ENCODE peak calls at places on chromosomes 1 and 21, in five cellular contexts. W is NT2/D1, V is mesendoderm, H is PC-3, U is aorta. O is an unnamed sample.
A peak's percentile ranks its signal among the peaks of the same experiment; 100 is the strongest.

GRCh38 chr1:81813691-81814090 is 13.0 kb downstream of the ADGRL2 start:
- DNase-seq in H (no peak), V (no peak), U (no peak), W (no peak), O (no peak)

GRCh38 chr1:165060285-165060793 is 296.2 kb downstream of the LMX1A start:
- DNase-seq in H (no peak), U (no peak), W (no peak), V (no peak), O (no peak)

GRCh38 chr1:32881871-32882850 is 4.1 kb upstream of the HPCA start:
- DNase-seq in H (no peak), V (no peak), W (no peak), U (no peak), O (no peak)

GRCh38 chr1:116769994-116770393 is 15.8 kb downstream of the CD2 start:
- DNase-seq in U (no peak), W (no peak), H (no peak), V (no peak), O (no peak)

GRCh38 chr1:158506369-158506987 is 34.5 kb downstream of the OR10R2 start:
- DNase-seq in V (peak; percentile 80), U (no peak), H (peak; percentile 32), W (peak; percentile 72), O (peak; percentile 71)

GRCh38 chr1:36471830-36472641 is 7.9 kb upstream of the MRPS15 start:
- DNase-seq in V (no peak), H (no peak), U (no peak), W (no peak), O (no peak)

GRCh38 chr1:153968000-153968363 is 280 bp downstream of the CREB3L4 start:
- DNase-seq in H (peak; percentile 52), V (no peak), W (no peak), U (peak; percentile 62), O (no peak)

GRCh38 chr1:154992721-154993571 is 440 bp upstream of the LENEP start:
- DNase-seq in W (no peak), U (peak; percentile 33), H (peak; percentile 46), V (peak; percentile 75), O (no peak)

GRCh38 chr1:119327436-119328155 is 41.0 kb upstream of the HAO2 start:
- DNase-seq in W (no peak), H (no peak), V (peak; percentile 78), U (peak; percentile 53), O (peak; percentile 55)

GRCh38 chr21:44695176-44695575 is 1.8 kb upstream of the KRTAP10-12 start:
- DNase-seq in H (no peak), U (no peak), V (no peak), W (no peak), O (no peak)

GRCh38 chr1:25737151-25737550 is 62.8 kb upstream of the SELENON start:
- DNase-seq in W (no peak), V (no peak), H (no peak), U (peak; percentile 56), O (no peak)

GRCh38 chr1:233543338-233544255 is 70.3 kb upstream of the KCNK1 start:
- DNase-seq in W (peak; percentile 52), H (peak; percentile 98), U (no peak), V (peak; percentile 88), O (peak; percentile 80)

GRCh38 chr1:22619252-22619651 is 17.2 kb upstream of the C1QA start:
- DNase-seq in V (no peak), W (no peak), H (no peak), U (no peak), O (no peak)

GRCh38 chr21:45612096-45613019 is 31.2 kb upstream of the PCBP3 start:
- DNase-seq in V (no peak), U (no peak), W (no peak), H (peak; percentile 82), O (no peak)

GRCh38 chr1:209803568-209803967 is 2.4 kb downstream of the IRF6 start:
- DNase-seq in H (no peak), W (no peak), V (no peak), U (no peak), O (no peak)

GRCh38 chr1:204096931-204097330 is 24.0 kb downstream of the SOX13 start:
- DNase-seq in U (no peak), W (no peak), H (no peak), V (no peak), O (no peak)

GRCh38 chr1:100325415-100326324 is 26.6 kb upstream of the CDC14A start:
- DNase-seq in H (peak; percentile 33), V (no peak), U (no peak), W (no peak), O (no peak)

GRCh38 chr1:91015794-91016550 is 5.9 kb downstream of the ZNF644 start:
- DNase-seq in H (peak; percentile 97), U (no peak), W (no peak), V (no peak), O (no peak)

GRCh38 chr1:47226121-47226977 is 5.7 kb downstream of the TAL1 start:
- DNase-seq in U (no peak), V (no peak), W (no peak), H (no peak), O (no peak)

GRCh38 chr1:226209307-226210059 is 14.0 kb upstream of the MIXL1 start:
- DNase-seq in V (no peak), W (no peak), H (no peak), U (no peak), O (no peak)

GRCh38 chr1:109617291-109617801 is 2.1 kb downstream of the GNAT2 start:
- DNase-seq in U (no peak), H (peak; percentile 48), W (peak; percentile 87), V (peak; percentile 95), O (peak; percentile 58)

GRCh38 chr1:174902531-174903099 is 97.1 kb upstream of the CACYBP start:
- DNase-seq in W (no peak), H (peak; percentile 2), U (no peak), V (no peak), O (no peak)

GRCh38 chr1:20100632-20101355 is 18.5 kb downstream of the PLA2G2D start:
- DNase-seq in V (peak; percentile 82), W (no peak), H (peak; percentile 77), U (peak; percentile 56), O (peak; percentile 61)

GRCh38 chr1:66535149-66535548 is 1.2 kb downstream of the SGIP1 start:
- DNase-seq in V (no peak), U (no peak), H (no peak), W (no peak), O (no peak)
- H3K4me3 ChIP-seq in V (no peak overlapping the region), U (peak overlapping the region; percentile 80), H (no peak overlapping the region), W (no peak overlapping the region), O (no peak overlapping the region)

DNA sequence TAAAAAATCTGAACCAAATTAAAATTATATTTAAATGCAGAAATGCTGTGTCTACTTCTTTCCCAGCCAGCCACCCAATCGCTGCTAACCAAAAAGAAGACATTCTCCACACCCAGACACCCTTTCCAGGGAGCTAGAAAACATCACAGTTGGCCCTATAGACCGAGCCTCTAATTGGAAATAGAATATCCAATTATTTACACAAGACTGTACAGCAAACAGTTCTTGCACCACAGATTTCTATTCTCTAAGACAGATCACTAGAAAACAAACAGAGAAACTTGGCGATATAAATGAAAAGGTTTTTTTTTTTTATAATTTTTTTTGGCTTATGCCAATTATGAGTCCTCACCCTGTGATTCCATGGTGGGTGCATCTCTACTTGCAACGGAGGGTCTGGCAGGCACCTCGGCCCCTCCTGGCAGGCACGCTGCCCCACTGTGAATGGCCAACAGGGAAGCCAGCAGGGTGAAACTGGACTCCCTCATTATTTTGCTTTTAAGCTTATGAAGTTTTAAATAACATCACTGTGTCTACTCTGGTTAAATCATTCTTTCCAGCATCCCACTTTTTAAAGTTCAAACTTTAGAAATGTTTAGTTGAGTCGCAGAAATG is 29.2 kb downstream of the BCAR3 start:
- DNase-seq in W (no peak), V (no peak), H (no peak), U (no peak), O (no peak)
- H3K4me1 ChIP-seq in W (no peaks in the 10 kb centered on the region), V (no peaks in the 10 kb centered on the region), H (no peaks in the 10 kb centered on the region), U (no peaks in the 10 kb centered on the region), O (no peaks in the 10 kb centered on the region)

GRCh38 chr1:236130372-236130771 is 12.0 kb upstream of the GPR137B start:
- DNase-seq in W (no peak), V (peak; percentile 26), U (no peak), H (no peak), O (no peak)
- H3K4me3 ChIP-seq in W (no peak overlapping the region), V (no peak overlapping the region), U (no peak overlapping the region), H (no peak overlapping the region), O (no peak overlapping the region)

DNA sequence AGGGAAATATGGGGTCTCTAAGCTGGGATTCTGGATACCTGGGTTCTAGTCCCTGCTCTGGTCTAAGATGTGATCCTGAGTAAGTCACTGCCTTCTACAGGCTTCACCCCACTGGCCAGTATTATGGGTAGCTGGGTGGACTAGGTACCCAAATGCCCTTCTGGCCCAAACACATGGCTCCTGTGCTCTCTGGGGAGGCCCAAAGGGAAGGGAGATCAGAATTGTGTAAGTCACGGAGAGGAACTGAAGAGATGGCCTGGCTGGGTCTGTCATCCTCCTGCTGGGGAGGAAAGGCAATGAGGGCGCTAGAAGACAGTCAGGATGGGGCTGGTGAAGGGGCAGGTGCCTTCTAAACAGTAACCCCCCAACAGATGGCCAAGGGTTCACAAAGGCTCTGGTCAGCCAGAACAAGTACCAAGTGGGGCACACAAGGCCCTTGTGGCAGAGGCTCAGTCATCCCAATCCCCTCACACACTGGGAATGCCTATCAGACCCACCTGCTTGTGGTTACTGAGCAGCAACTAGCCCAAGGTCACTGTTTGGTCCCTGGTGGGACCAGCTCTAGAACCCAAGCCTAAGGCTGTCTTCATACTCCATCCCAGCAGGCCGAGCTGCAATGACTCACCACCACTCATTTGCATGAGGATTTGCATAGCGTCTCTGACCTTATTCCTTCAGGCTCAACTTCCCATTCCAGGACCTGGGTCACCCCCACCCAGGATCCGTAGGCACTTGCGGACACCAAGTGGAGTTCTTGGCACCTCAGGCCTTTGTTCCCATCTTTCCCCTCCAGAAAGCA is 9.2 kb downstream of the MEF2D start:
- DNase-seq in H (no peak), U (no peak), V (peak; percentile 45), W (no peak), O (no peak)
- H3K4me1 ChIP-seq in H (peaks cover 21% of the 10 kb centered on the region), U (peaks cover 11% of the 10 kb centered on the region), V (peaks cover 29% of the 10 kb centered on the region), W (peaks cover 50% of the 10 kb centered on the region), O (peaks cover 86% of the 10 kb centered on the region)

DNA sequence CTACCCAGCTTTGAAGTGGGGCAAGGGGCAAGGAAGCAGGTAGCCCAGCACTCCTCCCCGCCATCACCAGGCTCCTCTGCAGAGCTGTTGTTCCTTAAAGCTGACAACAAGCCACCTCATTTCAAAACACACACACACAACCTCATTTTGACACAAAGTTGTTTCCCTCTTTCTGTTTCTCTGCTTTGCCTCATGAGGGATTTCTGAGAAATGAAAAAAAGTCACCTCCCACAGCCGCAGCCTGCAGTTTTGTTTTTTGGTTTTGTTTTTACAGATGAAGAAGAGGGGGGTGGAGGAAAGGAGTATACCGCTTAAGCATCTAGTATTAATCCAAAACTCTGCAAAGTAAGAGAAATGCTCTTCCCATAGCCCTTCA is 12.1 kb downstream of the MCL1 start:
- DNase-seq in V (no peak), H (no peak), W (no peak), U (no peak), O (no peak)
- H3K4me3 ChIP-seq in V (no peak overlapping the region), H (no peak overlapping the region), W (peak overlapping the region; percentile 9), U (peak overlapping the region; percentile 11), O (no peak overlapping the region)

DNA sequence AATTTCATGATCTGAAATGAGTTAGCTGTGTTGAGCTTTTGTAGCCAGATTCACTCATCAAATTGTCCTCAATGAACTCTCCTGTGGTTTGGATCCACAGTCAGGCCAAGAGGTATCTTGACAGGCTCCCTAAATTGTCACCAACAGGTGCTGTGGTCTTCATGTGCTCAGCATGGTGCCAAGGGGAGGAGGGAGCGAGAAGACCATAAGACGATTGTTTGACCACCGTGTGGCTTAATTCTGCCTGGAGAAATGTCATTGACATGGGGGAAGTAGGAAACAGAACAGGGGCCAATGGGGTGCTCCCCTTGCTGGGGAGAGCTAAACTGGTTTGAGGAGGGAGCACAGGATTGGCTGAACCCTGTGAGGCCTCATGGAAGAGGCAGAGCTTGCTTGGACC is 219.3 kb downstream of the KCNJ6 start:
- DNase-seq in V (no peak), U (no peak), H (no peak), W (no peak), O (no peak)
- H3K4me1 ChIP-seq in V (no peaks in the 10 kb centered on the region), U (no peaks in the 10 kb centered on the region), H (no peaks in the 10 kb centered on the region), W (no peaks in the 10 kb centered on the region), O (no peaks in the 10 kb centered on the region)

GRCh38 chr1:82837261-82837660 is 1036.5 kb downstream of the ADGRL2 start:
- DNase-seq in U (no peak), V (no peak), H (no peak), W (no peak), O (no peak)
- H3K4me3 ChIP-seq in U (no peak overlapping the region), V (no peak overlapping the region), H (no peak overlapping the region), W (no peak overlapping the region), O (no peak overlapping the region)

O was measured in adrenal gland.